ENCODE peak calls at places on chromosomes 12 and 14, in six cellular contexts. S is substantia nigra; U is activated CD4-positive, alpha-beta T cell treated with anti-CD3 and anti-CD28 coated beads, Interleukin-2, amount 50 U/mL, for 4 hours; Q is adipocyte; G is CD4-positive, alpha-beta T cell; T is non-pigmented ciliary epithelial cell. P is an unnamed sample.

GRCh38 chr14:53953828-53954550 is 2.6 kb downstream of the BMP4 start:
- DNase-seq in Q (peak), G (no peak), T (no peak), S (no peak), U (no peak), P (no peak)

GRCh38 chr14:52950410-52950897 is 396 bp downstream of the FERMT2 start:
- DNase-seq in U (no peak), S (peak), T (no peak), Q (peak), G (no peak), P (no peak)

GRCh38 chr12:52789637-52790426 is 6.1 kb downstream of the KRT3 start:
- DNase-seq in S (no peak), Q (no peak), G (no peak), U (no peak), T (no peak), P (no peak)

GRCh38 chr12:101021911-101022388 is 188.1 kb downstream of the SLC5A8 start:
- DNase-seq in S (no peak), G (no peak), T (peak), Q (peak), U (no peak), P (no peak)

GRCh38 chr12:2783936-2784600 is 10.7 kb upstream of the FKBP4 start:
- DNase-seq in Q (peak), G (peak), S (peak), T (no peak), U (peak), P (peak)

GRCh38 chr14:67269338-67270060 is 28.3 kb downstream of the PALS1 start:
- DNase-seq in U (no peak), S (no peak), T (no peak), G (no peak), Q (peak), P (no peak)

GRCh38 chr14:70721542-70721941 is 79.8 kb downstream of the TTC9 start:
- DNase-seq in U (no peak), Q (no peak), T (no peak), G (no peak), S (no peak), P (no peak)

GRCh38 chr12:13093191-13093849 is 10.1 kb downstream of the GSG1 start:
- DNase-seq in T (no peak), U (no peak), G (no peak), Q (peak), S (no peak), P (no peak)

GRCh38 chr12:3704512-3705348 is 48.2 kb downstream of the CRACR2A start:
- DNase-seq in S (no peak), T (no peak), G (no peak), U (no peak), Q (peak), P (no peak)

GRCh38 chr12:131784909-131785762 is 43.1 kb upstream of the MMP17 start:
- DNase-seq in T (no peak), U (no peak), G (no peak), Q (no peak), S (no peak), P (no peak)

GRCh38 chr14:103068351-103069073 is 11.2 kb upstream of the CDC42BPB start:
- DNase-seq in Q (no peak), U (no peak), G (no peak), S (no peak), T (no peak), P (no peak)

GRCh38 chr12:94677778-94678177 is 27.4 kb upstream of the TMCC3 start:
- DNase-seq in G (no peak), Q (no peak), S (no peak), U (no peak), T (no peak), P (no peak)

GRCh38 chr14:95424533-95424932 is 91.9 kb downstream of the SYNE3 start:
- DNase-seq in G (no peak), Q (peak), S (no peak), T (no peak), U (no peak), P (no peak)